ENCODE peak calls at places on chromosomes 11 and 22, in six cellular contexts. B is neuronal stem cell; Y is CD8-positive, alpha-beta memory T cell; J is prostate gland; R is pancreas; I is CD4-positive, alpha-beta memory T cell. X is an unnamed sample.

GRCh38 chr11:70398834-70399680 is 728 bp downstream of the CTTN start:
- DNase-seq in B (no peak), Y (peak; percentile 34), J (no peak), R (peak; percentile 16), I (no peak), X (no peak)

GRCh38 chr11:34160791-34161190 is 55.4 kb downstream of the NAT10 start:
- DNase-seq in B (no peak), Y (no peak), J (no peak), R (no peak), I (no peak), X (no peak)

GRCh38 chr11:79100093-79100704 is 340.6 kb downstream of the TENM4 start:
- DNase-seq in B (no peak), Y (no peak), J (no peak), R (peak; percentile 22), I (no peak), X (peak; percentile 42)

GRCh38 chr11:134086376-134086775 is 17.5 kb downstream of the JAM3 start:
- DNase-seq in B (no peak), Y (no peak), J (no peak), R (no peak), I (no peak), X (no peak)

GRCh38 chr22:21449531-21450319 is 17.5 kb upstream of the TMEM191C start:
- DNase-seq in B (no peak), Y (no peak), J (peak; percentile 1), R (peak; percentile 1), I (no peak), X (no peak)

GRCh38 chr11:64971421-64972233 is at the start of gene MAJIN:
- DNase-seq in B (peak; percentile 21), Y (peak; percentile 89), J (peak; percentile 55), R (peak; percentile 84), I (peak; percentile 86), X (no peak)

GRCh38 chr11:57172031-57172430 is 9.7 kb upstream of the LRRC55 start:
- DNase-seq in B (no peak), Y (no peak), J (no peak), R (no peak), I (no peak), X (no peak)

GRCh38 chr22:41308054-41308453 is 6.7 kb downstream of the ZC3H7B start:
- DNase-seq in B (no peak), Y (no peak), J (no peak), R (no peak), I (no peak), X (no peak)

GRCh38 chr22:33921576-33922181 is 1.4 kb upstream of the LARGE1 start:
- DNase-seq in B (peak; percentile 86), Y (no peak), J (peak; percentile 52), R (peak; percentile 29), I (no peak), X (no peak)

GRCh38 chr11:83724704-83725114 is 438.5 kb upstream of the CCDC90B start:
- DNase-seq in B (no peak), Y (no peak), J (peak; percentile 80), R (peak; percentile 67), I (no peak), X (no peak)

GRCh38 chr11:57323503-57324153 is 1.1 kb downstream of the TNKS1BP1 start:
- DNase-seq in B (no peak), Y (no peak), J (no peak), R (no peak), I (no peak), X (no peak)

GRCh38 chr11:58958500-58958899 is 19.2 kb downstream of the GLYATL1 start:
- DNase-seq in B (no peak), Y (no peak), J (no peak), R (peak; percentile 22), I (peak; percentile 5), X (peak; percentile 34)

GRCh38 chr22:37276771-37277170 is 5.5 kb upstream of the CYTH4 start:
- DNase-seq in B (no peak), Y (no peak), J (no peak), R (no peak), I (no peak), X (no peak)

GRCh38 chr22:36617694-36618522 is 85.6 kb downstream of the CACNG2 start:
- DNase-seq in B (no peak), Y (no peak), J (no peak), R (peak; percentile 73), I (no peak), X (no peak)

GRCh38 chr11:118938491-118939411 is 13.0 kb upstream of the BCL9L start:
- DNase-seq in B (no peak), Y (no peak), J (no peak), R (no peak), I (no peak), X (no peak)

GRCh38 chr22:47121791-47122190 is 359.3 kb downstream of the TBC1D22A start:
- DNase-seq in B (no peak), Y (no peak), J (no peak), R (no peak), I (no peak), X (no peak)

GRCh38 chr11:58898106-58898505 is 41.2 kb upstream of the GLYATL1 start:
- DNase-seq in B (no peak), Y (no peak), J (no peak), R (no peak), I (no peak), X (no peak)

GRCh38 chr11:126968915-126969314 is 31.7 kb downstream of the KIRREL3 start:
- DNase-seq in B (no peak), Y (no peak), J (no peak), R (no peak), I (no peak), X (no peak)

GRCh38 chr22:29799217-29799680 is 32.1 kb downstream of the UQCR10 start:
- DNase-seq in B (no peak), Y (no peak), J (peak; percentile 96), R (peak; percentile 74), I (no peak), X (no peak)

GRCh38 chr11:102921587-102922220 is 33.8 kb downstream of the MMP13 start:
- DNase-seq in B (no peak), Y (no peak), J (no peak), R (no peak), I (no peak), X (no peak)

GRCh38 chr11:34656062-34656720 is 35.3 kb downstream of the EHF start:
- DNase-seq in B (no peak), Y (no peak), J (no peak), R (no peak), I (no peak), X (no peak)

DNA sequence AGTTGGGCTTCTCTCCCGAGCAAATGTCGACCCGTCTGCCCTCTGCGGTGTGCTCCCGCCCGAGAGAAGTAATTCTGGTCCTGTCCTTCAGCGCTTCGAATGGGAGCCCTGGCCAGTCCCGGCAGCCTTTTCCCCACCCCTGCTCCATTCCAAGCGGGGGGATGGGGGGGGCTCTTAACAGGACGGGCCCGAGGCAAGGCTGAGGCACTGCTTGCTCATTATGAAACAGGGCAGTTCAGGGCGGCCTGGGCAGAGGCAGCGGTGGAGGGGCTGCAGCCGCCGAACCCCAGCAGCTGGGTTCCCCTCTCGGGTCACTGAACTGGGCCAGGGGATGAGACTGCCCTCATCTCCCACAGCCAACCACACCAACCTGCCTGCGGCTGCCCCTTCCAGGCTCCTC is 9.2 kb downstream of the BACE1-AS start:
- DNase-seq in B (peak; percentile 51), Y (no peak), J (no peak), R (peak; percentile 76), I (no peak), X (no peak)
- H3K27ac ChIP-seq in B (peak overlapping the region; percentile 71), Y (no peak overlapping the region), J (no peak overlapping the region), R (peak overlapping the region; percentile 89), I (no peak overlapping the region), X (no peak overlapping the region)

GRCh38 chr11:17607083-17607429 is 60.0 kb downstream of the OTOG start:
- DNase-seq in B (no peak), Y (no peak), J (no peak), R (no peak), I (no peak), X (no peak)

GRCh38 chr11:17604201-17604912 is 57.3 kb downstream of the OTOG start:
- DNase-seq in B (no peak), Y (no peak), J (no peak), R (no peak), I (no peak), X (no peak)

GRCh38 chr11:17604913-17605230 is 57.8 kb downstream of the OTOG start:
- DNase-seq in B (no peak), Y (no peak), J (no peak), R (no peak), I (no peak), X (no peak)

GRCh38 chr11:17606206-17607082 is 59.4 kb downstream of the OTOG start:
- DNase-seq in B (no peak), Y (no peak), J (no peak), R (no peak), I (no peak), X (no peak)

GRCh38 chr11:17605736-17606135 is 58.7 kb downstream of the OTOG start:
- DNase-seq in B (no peak), Y (no peak), J (no peak), R (no peak), I (no peak), X (no peak)
- H3K27ac ChIP-seq in B (no peak overlapping the region), Y (no peak overlapping the region), J (no peak overlapping the region), R (no peak overlapping the region), I (no peak overlapping the region), X (no peak overlapping the region)

DNA sequence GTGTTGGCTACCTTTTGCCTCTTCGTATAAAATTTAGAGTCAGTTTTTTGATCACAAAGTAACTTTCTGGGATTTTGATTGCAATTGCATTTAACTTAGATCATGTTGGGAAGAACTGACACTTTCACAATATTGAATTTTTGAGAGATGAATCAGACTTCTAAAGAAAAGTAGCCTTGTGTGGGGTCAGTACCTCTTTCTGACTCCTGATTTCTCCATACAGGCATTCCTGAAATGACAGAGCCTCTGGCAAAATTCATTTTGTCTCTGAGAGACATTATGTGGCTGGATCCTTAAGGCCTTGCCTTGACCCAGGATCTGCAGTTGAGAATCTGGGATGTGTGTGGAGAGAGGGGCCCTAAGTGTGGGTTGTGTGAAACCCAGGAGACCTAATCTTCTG is 37.8 kb downstream of the PPFIBP2 start:
- DNase-seq in B (no peak), Y (no peak), J (no peak), R (no peak), I (no peak), X (no peak)
- H3K27ac ChIP-seq in B (no peak overlapping the region), Y (no peak overlapping the region), J (no peak overlapping the region), R (no peak overlapping the region), I (no peak overlapping the region), X (no peak overlapping the region)

GRCh38 chr22:28769394-28770085 is 3.0 kb upstream of the CCDC117 start:
- DNase-seq in B (no peak), Y (no peak), J (no peak), R (no peak), I (no peak), X (no peak)

GRCh38 chr22:28771195-28771791 is 1.2 kb upstream of the CCDC117 start:
- DNase-seq in B (no peak), Y (no peak), J (peak; percentile 49), R (no peak), I (no peak), X (no peak)

GRCh38 chr22:28773461-28773867 is 969 bp downstream of the CCDC117 start:
- DNase-seq in B (no peak), Y (no peak), J (no peak), R (no peak), I (no peak), X (no peak)

GRCh38 chr22:28772633-28773460 is at the start of gene CCDC117:
- DNase-seq in B (peak; percentile 87), Y (peak; percentile 94), J (peak; percentile 96), R (peak; percentile 91), I (peak; percentile 88), X (peak; percentile 95)

DNA sequence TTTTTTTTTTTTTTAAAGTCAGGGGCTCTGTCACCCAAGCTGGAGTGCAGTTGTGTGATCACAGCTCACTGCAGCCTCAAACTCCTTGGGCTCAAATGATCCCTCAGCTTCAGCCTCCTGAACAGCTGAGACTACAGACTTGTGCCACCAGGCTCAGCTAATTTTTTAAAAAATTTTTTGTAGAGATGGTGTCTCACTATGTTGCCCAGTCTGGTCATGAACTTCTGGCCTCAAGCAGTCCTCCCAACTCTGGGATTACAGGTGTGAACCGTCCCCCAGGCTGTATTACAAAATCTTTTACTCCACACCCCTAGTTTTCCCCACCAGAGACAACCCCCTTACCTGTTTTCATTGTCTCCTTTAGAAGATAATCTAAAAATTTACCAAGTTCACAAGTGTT is 1.9 kb downstream of the CCDC117 start:
- DNase-seq in B (no peak), Y (no peak), J (no peak), R (no peak), I (no peak), X (no peak)
- H3K27ac ChIP-seq in B (no peak overlapping the region), Y (no peak overlapping the region), J (no peak overlapping the region), R (no peak overlapping the region), I (peak overlapping the region; percentile 26), X (peak overlapping the region; percentile 38)

X was measured in DND-41.